ENCODE peak calls at places on chromosomes 11 and 22, in four cellular contexts. One of them, this sample, is unnamed.

GRCh38 chr11:131688056-131688693 is 317.8 kb downstream of the NTM start:
- DNase-seq in K562: peak
- DNase-seq in HepG2: peak
- DNase-seq in GM12878: no peak
- DNase-seq in this sample: peak

GRCh38 chr11:38460901-38461300 is 1862.9 kb upstream of the RAG2 start:
- DNase-seq in K562: no peak
- DNase-seq in HepG2: no peak
- DNase-seq in GM12878: no peak
- DNase-seq in this sample: no peak

GRCh38 chr22:36578619-36579018 is 49.7 kb upstream of the EIF3D start:
- DNase-seq in K562: no peak
- DNase-seq in HepG2: no peak
- DNase-seq in GM12878: no peak
- DNase-seq in this sample: no peak

GRCh38 chr11:2445948-2446551 is 1.2 kb downstream of the KCNQ1 start:
- DNase-seq in K562: no peak
- DNase-seq in HepG2: no peak
- DNase-seq in GM12878: no peak
- DNase-seq in this sample: no peak

GRCh38 chr11:100674212-100674611 is 12.9 kb upstream of the ARHGAP42 start:
- DNase-seq in K562: no peak
- DNase-seq in HepG2: no peak
- DNase-seq in GM12878: no peak
- DNase-seq in this sample: no peak

GRCh38 chr11:134756811-134757540 is 344.9 kb upstream of the B3GAT1 start:
- DNase-seq in K562: no peak
- DNase-seq in HepG2: no peak
- DNase-seq in GM12878: no peak
- DNase-seq in this sample: no peak

GRCh38 chr11:17498475-17498874 is 21.8 kb upstream of the ABCC8 start:
- DNase-seq in K562: peak
- DNase-seq in HepG2: no peak
- DNase-seq in GM12878: no peak
- DNase-seq in this sample: no peak

GRCh38 chr11:75233688-75234295 is 6.8 kb upstream of the TPBGL start:
- DNase-seq in K562: peak
- DNase-seq in HepG2: peak
- DNase-seq in GM12878: no peak
- DNase-seq in this sample: peak

GRCh38 chr11:88357323-88358039 is 19.9 kb upstream of the CTSC start:
- DNase-seq in K562: peak
- DNase-seq in HepG2: no peak
- DNase-seq in GM12878: peak
- DNase-seq in this sample: no peak

GRCh38 chr11:2932850-2933251 is 3.6 kb upstream of the PHLDA2 start:
- DNase-seq in K562: no peak
- DNase-seq in HepG2: no peak
- DNase-seq in GM12878: no peak
- DNase-seq in this sample: no peak

GRCh38 chr11:131186629-131187075 is 183.8 kb upstream of the NTM start:
- DNase-seq in K562: no peak
- DNase-seq in HepG2: no peak
- DNase-seq in GM12878: peak
- DNase-seq in this sample: no peak

GRCh38 chr11:63629426-63629825 is 15.2 kb upstream of the PLAAT3 start:
- DNase-seq in K562: no peak
- DNase-seq in HepG2: no peak
- DNase-seq in GM12878: no peak
- DNase-seq in this sample: no peak

GRCh38 chr11:9808943-9809342 is 145.1 kb downstream of the SWAP70 start:
- DNase-seq in K562: no peak
- DNase-seq in HepG2: peak
- DNase-seq in GM12878: no peak
- DNase-seq in this sample: no peak

GRCh38 chr11:62713343-62713742 is 5.9 kb downstream of the GNG3 start:
- DNase-seq in K562: peak
- DNase-seq in HepG2: no peak
- DNase-seq in GM12878: no peak
- DNase-seq in this sample: no peak

GRCh38 chr11:69545976-69546617 is 64.6 kb downstream of the LINC01488 start:
- DNase-seq in K562: no peak
- DNase-seq in HepG2: no peak
- DNase-seq in GM12878: no peak
- DNase-seq in this sample: no peak

GRCh38 chr11:59706518-59707285 is 6.9 kb downstream of the OR10V1 start:
- DNase-seq in K562: peak
- DNase-seq in HepG2: no peak
- DNase-seq in GM12878: no peak
- DNase-seq in this sample: no peak

GRCh38 chr11:824942-825341 is 2.8 kb upstream of the CRACR2B start:
- DNase-seq in K562: no peak
- DNase-seq in HepG2: no peak
- DNase-seq in GM12878: no peak
- DNase-seq in this sample: no peak

GRCh38 chr11:114892381-114893197 is 214.3 kb downstream of the NXPE2 start:
- DNase-seq in K562: peak
- DNase-seq in HepG2: no peak
- DNase-seq in GM12878: no peak
- DNase-seq in this sample: no peak

GRCh38 chr11:64359712-64360402 is 895 bp downstream of the RPS6KA4 start:
- DNase-seq in K562: no peak
- DNase-seq in HepG2: no peak
- DNase-seq in GM12878: no peak
- DNase-seq in this sample: no peak

GRCh38 chr11:65435981-65436411 is 13.4 kb downstream of the NEAT1 start:
- DNase-seq in K562: peak
- DNase-seq in HepG2: no peak
- DNase-seq in GM12878: no peak
- DNase-seq in this sample: peak

GRCh38 chr11:121352301-121352891 is 59.8 kb downstream of the SC5D start:
- DNase-seq in K562: no peak
- DNase-seq in HepG2: no peak
- DNase-seq in GM12878: no peak
- DNase-seq in this sample: no peak

GRCh38 chr11:2004466-2004865 is 6.8 kb upstream of the H19 start:
- DNase-seq in K562: no peak
- DNase-seq in HepG2: no peak
- DNase-seq in GM12878: no peak
- DNase-seq in this sample: no peak

GRCh38 chr11:112143597-112143996 is 20.3 kb downstream of the IL18 start:
- DNase-seq in K562: no peak
- DNase-seq in HepG2: no peak
- DNase-seq in GM12878: no peak
- DNase-seq in this sample: no peak

GRCh38 chr11:67483901-67484665 is 1.3 kb downstream of the AIP start:
- DNase-seq in K562: peak
- DNase-seq in HepG2: no peak
- DNase-seq in GM12878: no peak
- DNase-seq in this sample: no peak

GRCh38 chr11:43934359-43935130 is 7.9 kb upstream of the C11orf96 start:
- DNase-seq in K562: no peak
- DNase-seq in HepG2: no peak
- DNase-seq in GM12878: no peak
- DNase-seq in this sample: no peak

GRCh38 chr11:84518601-84519183 is 1108.5 kb downstream of the DLG2 start:
- DNase-seq in K562: no peak
- DNase-seq in HepG2: no peak
- DNase-seq in GM12878: no peak
- DNase-seq in this sample: no peak

GRCh38 chr22:34886391-34886790 is 179.6 kb upstream of the ISX start:
- DNase-seq in K562: no peak
- DNase-seq in HepG2: no peak
- DNase-seq in GM12878: no peak
- DNase-seq in this sample: no peak

DNA sequence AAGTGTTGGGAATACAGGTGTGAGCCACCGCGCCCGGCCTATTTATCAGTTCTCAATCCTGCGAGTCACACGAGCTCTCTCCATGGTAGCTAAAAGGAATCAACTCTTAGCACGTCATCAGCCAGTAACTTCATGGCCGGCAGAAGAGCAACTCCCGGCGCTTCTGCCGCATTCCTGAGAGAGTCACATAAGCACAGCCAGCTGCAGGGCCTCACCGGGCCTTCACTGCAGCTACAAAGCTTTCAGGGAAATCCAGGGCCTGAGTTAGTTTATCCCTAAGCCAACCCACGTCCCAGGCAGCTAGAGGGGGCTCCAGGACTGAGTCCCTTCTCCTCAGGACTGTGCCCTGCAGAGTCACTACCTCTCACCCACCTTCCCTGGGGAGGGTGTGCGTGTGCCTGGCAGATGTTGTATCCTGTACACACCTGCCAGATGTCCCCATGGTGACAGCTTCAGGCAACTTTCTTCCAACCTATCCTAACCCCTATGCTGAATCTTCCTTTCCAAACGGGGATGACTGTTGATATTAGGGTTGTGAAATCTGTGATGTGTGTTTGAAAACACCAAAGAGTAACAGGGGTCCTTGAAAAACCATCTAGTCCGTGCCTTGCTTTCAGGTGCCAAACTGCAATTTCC is 45.9 kb upstream of the ARFGAP3 start:
- DNase-seq in K562: no peak
- DNase-seq in HepG2: no peak
- DNase-seq in GM12878: no peak
- DNase-seq in this sample: no peak
- TF ChIP-seq HDAC6 in K562: no peak
- TF ChIP-seq HDAC6 in HepG2: no peak
- TF ChIP-seq HDAC6 in GM12878: no peak
- TF ChIP-seq HDAC6 in this sample: no peak

GRCh38 chr11:61609000-61609969 is 28.4 kb upstream of the SYT7 start:
- DNase-seq in K562: no peak
- DNase-seq in HepG2: peak
- DNase-seq in GM12878: no peak
- DNase-seq in this sample: no peak
- TF ChIP-seq MAX in K562: no peak
- TF ChIP-seq MAX in HepG2: no peak
- TF ChIP-seq MAX in GM12878: no peak
- TF ChIP-seq MAX in this sample: no peak

GRCh38 chr22:38705235-38706100 is at the start of gene GTPBP1:
- DNase-seq in K562: peak
- DNase-seq in HepG2: peak
- DNase-seq in GM12878: peak
- DNase-seq in this sample: peak

GRCh38 chr22:38706885-38707180 is 1.1 kb downstream of the GTPBP1 start:
- DNase-seq in K562: no peak
- DNase-seq in HepG2: no peak
- DNase-seq in GM12878: no peak
- DNase-seq in this sample: no peak

GRCh38 chr22:38707346-38707745 is 1.6 kb downstream of the GTPBP1 start:
- DNase-seq in K562: peak
- DNase-seq in HepG2: peak
- DNase-seq in GM12878: no peak
- DNase-seq in this sample: no peak

GRCh38 chr22:38706101-38706884 is 549 bp downstream of the GTPBP1 start:
- DNase-seq in K562: no peak
- DNase-seq in HepG2: no peak
- DNase-seq in GM12878: no peak
- DNase-seq in this sample: no peak

GRCh38 chr22:38704568-38705234 is 1.0 kb upstream of the GTPBP1 start:
- DNase-seq in K562: peak
- DNase-seq in HepG2: peak
- DNase-seq in GM12878: no peak
- DNase-seq in this sample: no peak
- TF ChIP-seq CHD2 in K562: no peak
- TF ChIP-seq CHD2 in HepG2: no peak
- TF ChIP-seq CHD2 in GM12878: no peak
- TF ChIP-seq CHD2 in this sample: no peak

GRCh38 chr22:29142116-29142515 is 63.6 kb upstream of the EMID1 start:
- DNase-seq in K562: no peak
- DNase-seq in HepG2: no peak
- DNase-seq in GM12878: no peak
- DNase-seq in this sample: no peak

GRCh38 chr22:29145321-29146072 is 60.2 kb upstream of the EMID1 start:
- DNase-seq in K562: no peak
- DNase-seq in HepG2: no peak
- DNase-seq in GM12878: no peak
- DNase-seq in this sample: peak

GRCh38 chr22:29146101-29146560 is 59.6 kb upstream of the EMID1 start:
- DNase-seq in K562: no peak
- DNase-seq in HepG2: no peak
- DNase-seq in GM12878: no peak
- DNase-seq in this sample: peak

GRCh38 chr22:29144786-29145160 is 60.9 kb upstream of the EMID1 start:
- DNase-seq in K562: no peak
- DNase-seq in HepG2: no peak
- DNase-seq in GM12878: no peak
- DNase-seq in this sample: peak

DNA sequence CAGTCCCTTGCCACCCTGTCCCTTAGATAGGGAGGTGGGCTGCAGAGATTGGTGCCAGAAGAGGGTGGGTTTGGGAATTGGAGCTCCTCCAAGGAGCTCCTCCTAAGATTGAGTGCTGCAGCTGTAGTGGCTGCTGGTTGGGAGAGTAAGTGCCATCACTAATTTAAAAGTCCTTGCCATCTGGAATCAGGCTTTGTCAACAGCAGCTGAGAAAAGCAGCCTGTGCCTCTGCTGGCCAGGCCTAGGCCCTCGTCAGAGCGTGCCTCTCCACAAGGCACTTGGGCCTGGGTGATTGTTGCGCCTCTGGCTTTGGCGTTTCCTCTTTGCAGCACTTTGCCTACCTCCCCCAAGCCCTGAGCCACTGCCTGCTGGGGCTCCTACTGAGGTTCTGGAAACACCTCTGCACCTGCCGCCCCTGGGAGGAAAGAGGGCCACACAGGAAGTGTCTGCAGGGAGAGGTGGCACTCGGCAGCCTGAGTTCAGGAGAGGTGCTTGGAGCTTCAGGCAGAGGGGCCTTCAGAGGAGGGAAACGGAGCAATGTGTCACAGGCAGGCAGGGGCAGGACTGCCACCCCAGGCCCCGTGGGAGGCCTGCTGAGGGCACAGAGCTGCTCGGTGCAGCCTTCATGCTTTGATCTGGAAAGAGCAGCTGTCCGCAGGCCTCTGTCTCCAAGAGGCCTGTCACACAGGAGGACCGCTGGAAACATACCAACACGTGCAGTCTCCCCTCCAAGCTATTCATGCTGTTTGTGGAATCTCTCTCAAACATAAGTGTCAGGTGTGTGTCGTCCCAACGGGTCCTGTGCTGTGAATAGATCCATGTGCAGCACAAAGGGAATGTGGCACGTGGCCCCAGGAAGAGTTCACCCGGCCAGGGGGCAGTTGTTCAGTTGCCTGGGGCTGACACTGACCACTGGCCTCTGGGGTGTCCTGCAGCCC is 61.6 kb upstream of the EMID1 start:
- DNase-seq in K562: no peak
- DNase-seq in HepG2: no peak
- DNase-seq in GM12878: no peak
- DNase-seq in this sample: peak
- TF ChIP-seq HDAC6 in K562: no peak
- TF ChIP-seq HDAC6 in HepG2: no peak
- TF ChIP-seq HDAC6 in GM12878: no peak
- TF ChIP-seq HDAC6 in this sample: no peak

This sample was measured in H1.